ENCODE peak calls at places on chromosomes 2 and 18, in nine cellular contexts. X, A, H, F, Q, R, O, L and Z are unnamed samples.

GRCh38 chr2:179495315-179495714 is 230.7 kb upstream of the SESTD1 start:
- DNase-seq in X (no peak), A (no peak), H (no peak), F (no peak), Q (no peak), R (no peak), O (no peak), L (no peak), Z (no peak)

GRCh38 chr18:49431563-49431962 is 28.9 kb downstream of the DYM start:
- DNase-seq in X (no peak), A (no peak), H (no peak), F (no peak), Q (no peak), R (peak; percentile 51), O (no peak), L (no peak), Z (no peak)

GRCh38 chr2:160308915-160309314 is 108.8 kb upstream of the ITGB6 start:
- DNase-seq in X (no peak), A (no peak), H (no peak), F (peak; percentile 13), Q (peak; percentile 87), R (peak; percentile 76), O (no peak), L (no peak), Z (no peak)

GRCh38 chr2:28423856-28424605 is 31.4 kb downstream of the FOSL2 start:
- DNase-seq in X (no peak), A (no peak), H (no peak), F (no peak), Q (peak; percentile 12), R (no peak), O (no peak), L (no peak), Z (no peak)

GRCh38 chr2:142220239-142220638 is 89.4 kb upstream of the LRP1B start:
- DNase-seq in X (no peak), A (no peak), H (no peak), F (no peak), Q (no peak), R (no peak), O (no peak), L (no peak), Z (no peak)

GRCh38 chr18:11027862-11028261 is 121.5 kb downstream of the PIEZO2 start:
- DNase-seq in X (no peak), A (no peak), H (no peak), F (no peak), Q (no peak), R (peak; percentile 64), O (no peak), L (no peak), Z (no peak)

GRCh38 chr2:10326707-10327594 is 24.2 kb downstream of the HPCAL1 start:
- DNase-seq in X (peak; percentile 69), A (no peak), H (no peak), F (no peak), Q (no peak), R (no peak), O (no peak), L (no peak), Z (no peak)

GRCh38 chr18:46628206-46628605 is 28.8 kb downstream of the LOXHD1 start:
- DNase-seq in X (no peak), A (no peak), H (no peak), F (no peak), Q (no peak), R (no peak), O (no peak), L (no peak), Z (no peak)

GRCh38 chr2:36374586-36374985 is 19.0 kb downstream of the CRIM1 start:
- DNase-seq in X (no peak), A (no peak), H (no peak), F (no peak), Q (no peak), R (no peak), O (no peak), L (no peak), Z (no peak)

GRCh38 chr2:217393585-217394032 is 533.7 kb upstream of the TNP1 start:
- DNase-seq in X (no peak), A (no peak), H (no peak), F (no peak), Q (peak; percentile 64), R (no peak), O (peak; percentile 78), L (no peak), Z (no peak)

GRCh38 chr18:42292654-42293053 is 337.6 kb downstream of the PIK3C3 start:
- DNase-seq in X (no peak), A (no peak), H (no peak), F (no peak), Q (no peak), R (no peak), O (no peak), L (no peak), Z (no peak)

GRCh38 chr18:55189972-55190371 is 230.7 kb upstream of the CCDC68 start:
- DNase-seq in X (no peak), A (no peak), H (no peak), F (peak; percentile 29), Q (no peak), R (no peak), O (no peak), L (no peak), Z (no peak)

GRCh38 chr2:177553176-177553909 is 160.8 kb downstream of the AGPS start:
- DNase-seq in X (no peak), A (no peak), H (no peak), F (peak; percentile 12), Q (peak; percentile 18), R (peak; percentile 30), O (no peak), L (no peak), Z (no peak)

GRCh38 chr2:191246820-191247380 is 1.7 kb downstream of the MYO1B start:
- DNase-seq in X (no peak), A (no peak), H (no peak), F (no peak), Q (peak; percentile 40), R (peak; percentile 33), O (no peak), L (no peak), Z (no peak)

GRCh38 chr2:15241929-15242328 is 319.2 kb downstream of the NBAS start:
- DNase-seq in X (no peak), A (no peak), H (no peak), F (no peak), Q (no peak), R (no peak), O (no peak), L (no peak), Z (no peak)

GRCh38 chr2:63050916-63051794 is 525 bp downstream of the OTX1 start:
- DNase-seq in X (peak; percentile 40), A (no peak), H (no peak), F (no peak), Q (no peak), R (no peak), O (no peak), L (peak; percentile 25), Z (no peak)